ENCODE peak calls at places on chromosomes 12 and 14, in eight cellular contexts. A is bronchial epithelial cell; J is heart left ventricle; F is CD8-positive, alpha-beta T cell; N is AG10803; M is progenitor cell of endocrine pancreas; X is cardiac muscle cell; S is PC-3. Z is an unnamed sample.

GRCh38 chr14:69208665-69209064 is 17.4 kb downstream of the EXD2 start:
- DNase-seq in A (no peak), J (no peak), F (no peak), N (no peak), M (no peak), X (no peak), S (no peak), Z (no peak)

GRCh38 chr12:66380769-66381168 is 78.5 kb downstream of the HELB start:
- DNase-seq in A (no peak), J (no peak), F (no peak), N (no peak), M (no peak), X (no peak), S (no peak), Z (no peak)

GRCh38 chr12:70576341-70577282 is 60.6 kb downstream of the PTPRB start:
- DNase-seq in A (peak; percentile 72), J (no peak), F (no peak), N (peak; percentile 89), M (no peak), X (peak; percentile 78), S (peak; percentile 88), Z (peak; percentile 57)

GRCh38 chr12:95593266-95593871 is 42.1 kb upstream of the USP44 start:
- DNase-seq in A (no peak), J (peak; percentile 80), F (no peak), N (no peak), M (no peak), X (no peak), S (no peak), Z (no peak)

GRCh38 chr14:104389326-104390220 is 190.0 kb upstream of the C14orf180 start:
- DNase-seq in A (no peak), J (peak; percentile 16), F (peak; percentile 64), N (no peak), M (peak; percentile 8), X (no peak), S (no peak), Z (no peak)

GRCh38 chr12:14936224-14936861 is 2.0 kb downstream of the ERP27 start:
- DNase-seq in A (peak; percentile 44), J (no peak), F (no peak), N (no peak), M (no peak), X (no peak), S (no peak), Z (peak; percentile 28)

GRCh38 chr14:105378873-105379685 is 19.3 kb upstream of the TEX22 start:
- DNase-seq in A (no peak), J (no peak), F (no peak), N (no peak), M (no peak), X (no peak), S (no peak), Z (no peak)

GRCh38 chr14:64594438-64594837 is 44.7 kb downstream of the PPP1R36 start:
- DNase-seq in A (no peak), J (no peak), F (no peak), N (no peak), M (no peak), X (no peak), S (no peak), Z (no peak)

GRCh38 chr12:76020731-76021672 is 10.6 kb downstream of the PHLDA1 start:
- DNase-seq in A (peak; percentile 97), J (no peak), F (peak; percentile 58), N (peak; percentile 97), M (no peak), X (no peak), S (peak; percentile 97), Z (no peak)

GRCh38 chr12:106655577-106655976 is 72.8 kb downstream of the RFX4 start:
- DNase-seq in A (peak; percentile 33), J (no peak), F (no peak), N (no peak), M (no peak), X (no peak), S (no peak), Z (no peak)

GRCh38 chr14:99468836-99469592 is 11.6 kb downstream of the SETD3 start:
- DNase-seq in A (no peak), J (no peak), F (no peak), N (no peak), M (no peak), X (no peak), S (peak; percentile 32), Z (no peak)

DNA sequence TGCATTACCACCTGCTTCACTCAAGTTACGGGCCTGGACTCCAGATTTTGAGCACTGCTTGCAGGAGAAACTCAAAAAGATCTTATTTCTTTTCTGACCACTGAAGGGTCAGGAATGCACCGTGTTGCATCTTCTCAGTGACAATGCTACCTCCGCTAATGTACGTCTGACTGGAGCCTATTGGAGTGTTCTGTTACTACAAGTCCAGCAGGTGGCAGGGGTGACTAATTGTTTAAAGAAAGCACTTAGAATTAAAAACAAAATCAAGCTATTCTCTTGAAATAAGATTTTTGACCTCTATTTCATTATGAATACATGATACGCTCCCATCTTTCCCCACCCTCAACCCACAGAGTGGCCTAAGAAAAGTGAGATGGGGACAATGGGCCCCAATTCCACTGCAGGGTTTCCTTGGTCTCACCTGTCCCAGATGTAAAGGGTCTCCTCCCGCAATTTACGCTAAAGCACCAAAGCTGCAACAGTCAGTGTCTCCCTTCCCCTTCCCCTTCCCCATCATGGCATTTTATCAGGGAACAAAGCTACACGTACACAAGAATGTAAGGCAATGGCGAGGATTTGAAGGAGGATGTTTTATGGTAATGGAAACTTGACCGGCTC is 2.2 kb downstream of the TBPL2 start:
- DNase-seq in A (peak; percentile 58), J (no peak), F (no peak), N (peak; percentile 66), M (no peak), X (peak; percentile 66), S (peak; percentile 92), Z (peak; percentile 49)
- TF ChIP-seq CTCF in A (peak; percentile 58), J (peak; percentile 22), F (no peak), N (peak; percentile 63), M (peak; percentile 61), X (peak; percentile 57), S (peak; percentile 99), Z (peak; percentile 70)

GRCh38 chr14:96030136-96030760 is 8.9 kb upstream of the C14orf132 start:
- DNase-seq in A (no peak), J (no peak), F (no peak), N (no peak), M (no peak), X (no peak), S (no peak), Z (no peak)

GRCh38 chr14:96027356-96028335 is 11.5 kb upstream of the C14orf132 start:
- DNase-seq in A (no peak), J (no peak), F (no peak), N (no peak), M (no peak), X (no peak), S (no peak), Z (no peak)

GRCh38 chr14:96029089-96029650 is 10.0 kb upstream of the C14orf132 start:
- DNase-seq in A (no peak), J (no peak), F (no peak), N (no peak), M (no peak), X (no peak), S (no peak), Z (no peak)

DNA sequence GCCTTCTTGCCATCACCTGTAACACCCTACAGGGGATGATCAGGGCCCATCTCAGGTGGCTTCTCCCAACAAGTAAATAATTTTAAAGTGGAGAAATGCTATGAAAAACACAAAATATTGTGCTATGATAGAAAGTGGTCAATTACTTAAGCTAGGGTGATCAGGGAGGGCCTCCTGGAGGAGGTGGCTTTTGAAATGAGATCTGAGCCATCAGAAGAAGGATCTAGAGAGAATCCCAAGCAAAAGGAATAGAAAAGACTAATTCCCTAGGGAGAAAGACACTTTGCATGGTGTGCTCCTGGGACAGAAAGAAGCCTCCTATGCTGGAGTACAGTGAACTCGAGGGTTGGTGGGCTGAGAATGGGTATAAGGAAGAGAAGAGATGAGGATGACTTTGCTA is 7.5 kb upstream of the C14orf132 start:
- DNase-seq in A (no peak), J (no peak), F (no peak), N (no peak), M (no peak), X (no peak), S (no peak), Z (no peak)
- TF ChIP-seq CTCF in A (no peak), J (no peak), F (no peak), N (no peak), M (no peak), X (no peak), S (no peak), Z (no peak)

DNA sequence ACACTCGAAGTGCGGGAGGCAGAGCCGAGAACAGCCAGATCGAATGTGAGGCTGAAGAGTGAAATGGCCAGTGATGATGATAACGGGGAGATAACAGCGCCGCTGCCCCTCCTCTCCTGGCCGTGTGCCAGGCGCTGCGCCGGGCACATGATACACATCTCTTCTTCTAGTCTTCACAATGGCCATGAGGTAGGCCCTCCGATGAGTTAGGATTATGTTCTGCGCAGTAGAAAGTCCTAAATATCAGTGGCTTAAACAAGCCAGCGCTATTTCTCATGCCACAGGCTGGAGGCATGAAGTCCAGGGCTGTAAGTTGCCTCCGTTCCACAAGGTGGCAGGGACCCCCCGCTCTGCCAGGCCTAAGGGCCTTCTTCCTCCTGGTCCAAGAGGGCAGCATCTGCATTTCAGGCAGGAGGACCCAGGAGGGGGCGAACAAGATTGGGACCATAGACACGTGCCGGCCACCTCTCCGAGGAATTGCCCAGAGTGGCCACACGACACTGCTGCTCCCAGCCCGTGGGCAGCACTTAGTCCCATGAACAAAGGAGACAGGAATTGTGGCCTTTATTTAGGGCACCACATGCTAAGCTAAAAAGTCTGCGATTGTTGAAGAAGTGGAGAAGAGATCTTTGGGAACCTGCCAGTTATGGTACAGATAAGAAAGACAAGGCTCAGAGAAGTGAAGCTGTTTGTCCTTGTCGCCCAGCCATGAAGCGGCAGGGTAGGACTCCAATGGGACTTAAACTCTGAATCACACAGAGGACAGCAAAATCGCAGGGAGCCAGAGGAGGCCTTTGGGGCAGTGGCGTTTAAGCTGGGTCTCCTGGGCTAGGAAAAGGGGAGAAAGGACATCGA is 10.9 kb upstream of the HVCN1 start:
- DNase-seq in A (no peak), J (no peak), F (no peak), N (no peak), M (no peak), X (peak; percentile 25), S (no peak), Z (no peak)
- TF ChIP-seq CTCF in A (no peak), J (peak; percentile 10), F (no peak), N (no peak), M (no peak), X (peak; percentile 15), S (no peak), Z (no peak)

GRCh38 chr12:121801601-121802484 is 2.0 kb upstream of the SETD1B start:
- DNase-seq in A (peak; percentile 70), J (no peak), F (peak; percentile 81), N (peak; percentile 46), M (no peak), X (no peak), S (peak; percentile 27), Z (no peak)

GRCh38 chr12:121803861-121804416 is at the start of gene SETD1B:
- DNase-seq in A (no peak), J (peak; percentile 75), F (peak; percentile 75), N (peak; percentile 72), M (no peak), X (peak; percentile 52), S (peak; percentile 51), Z (peak; percentile 54)

GRCh38 chr12:121804417-121805111 is 755 bp downstream of the SETD1B start:
- DNase-seq in A (no peak), J (no peak), F (peak; percentile 83), N (no peak), M (no peak), X (peak; percentile 45), S (peak; percentile 22), Z (peak; percentile 60)

GRCh38 chr12:121802485-121802842 is 1.3 kb upstream of the SETD1B start:
- DNase-seq in A (no peak), J (no peak), F (no peak), N (no peak), M (no peak), X (no peak), S (no peak), Z (no peak)

GRCh38 chr12:121802843-121803698 is 738 bp upstream of the SETD1B start:
- DNase-seq in A (peak; percentile 90), J (peak; percentile 89), F (peak; percentile 94), N (peak; percentile 96), M (peak; percentile 78), X (peak; percentile 95), S (peak; percentile 93), Z (peak; percentile 92)
- TF ChIP-seq CTCF in A (no peak), J (no peak), F (no peak), N (no peak), M (no peak), X (no peak), S (no peak), Z (no peak)

Z was measured in Caco-2.